ENCODE peak calls at places on chromosomes 11 and 22, in nine cellular contexts. X, Y, Z, T, J, A, L, E and K are unnamed samples.

GRCh38 chr11:128678017-128678416 is 15.9 kb upstream of the FLI1 start:
- DNase-seq in A (no peak), L (no peak), X (no peak), E (no peak), Z (no peak), J (no peak), Y (peak; percentile 69), T (no peak), K (no peak)

GRCh38 chr11:20158597-20159257 is 1.5 kb downstream of the DBX1 start:
- DNase-seq in T (peak; percentile 96), Z (peak; percentile 84), J (no peak), A (peak; percentile 27), Y (peak; percentile 88), E (peak; percentile 69), X (peak; percentile 44), L (no peak), K (no peak)

GRCh38 chr11:119933164-119933563 is 204.2 kb upstream of the NECTIN1 start:
- DNase-seq in A (no peak), X (no peak), J (no peak), Z (no peak), T (peak; percentile 47), Y (peak; percentile 6), L (no peak), E (no peak), K (no peak)

GRCh38 chr11:35626511-35626910 is 8.3 kb downstream of the FJX1 start:
- DNase-seq in J (no peak), Z (no peak), T (no peak), Y (no peak), A (no peak), L (no peak), X (no peak), E (no peak), K (no peak)

GRCh38 chr11:95566151-95566670 is 223.4 kb downstream of the FAM76B start:
- DNase-seq in A (no peak), E (no peak), T (no peak), X (no peak), Y (no peak), Z (no peak), J (no peak), L (no peak), K (no peak)

GRCh38 chr11:70399681-70400112 is 1.4 kb downstream of the CTTN start:
- DNase-seq in L (peak; percentile 18), J (no peak), Z (peak; percentile 58), Y (peak; percentile 85), A (peak; percentile 91), E (peak; percentile 97), T (peak; percentile 33), X (peak; percentile 90), K (no peak)

GRCh38 chr11:34155759-34156062 is 50.3 kb downstream of the NAT10 start:
- DNase-seq in A (no peak), J (no peak), X (no peak), Y (no peak), E (no peak), T (no peak), Z (no peak), L (no peak), K (no peak)

GRCh38 chr11:69841859-69842698 is 22.9 kb upstream of the FGF3 start:
- DNase-seq in X (no peak), A (no peak), L (peak; percentile 45), E (no peak), Z (peak; percentile 75), Y (peak; percentile 57), J (no peak), T (no peak), K (no peak)

GRCh38 chr11:64485077-64485476 is 105.9 kb upstream of the SLC22A12 start:
- DNase-seq in Z (no peak), A (no peak), L (no peak), J (no peak), E (no peak), X (no peak), Y (no peak), T (no peak), K (no peak)

GRCh38 chr11:118206612-118207031 is 18.2 kb downstream of the JAML start:
- DNase-seq in Y (no peak), X (no peak), A (no peak), T (peak; percentile 18), Z (no peak), L (no peak), J (no peak), E (no peak), K (no peak)

GRCh38 chr11:44140805-44141204 is 45.3 kb downstream of the EXT2 start:
- DNase-seq in E (no peak), X (no peak), L (no peak), J (no peak), Z (no peak), Y (no peak), A (no peak), T (no peak), K (no peak)

GRCh38 chr11:119739021-119739703 is 10.2 kb upstream of the NECTIN1 start:
- DNase-seq in T (peak; percentile 93), A (no peak), Y (no peak), E (no peak), J (no peak), X (no peak), L (no peak), Z (no peak), K (no peak)

GRCh38 chr11:71078482-71078881 is 173.9 kb downstream of the SHANK2 start:
- DNase-seq in L (no peak), T (no peak), X (no peak), Z (no peak), J (no peak), E (no peak), Y (peak; percentile 71), A (no peak), K (no peak)

GRCh38 chr11:128361451-128362020 is 225.8 kb downstream of the ETS1 start:
- DNase-seq in Z (no peak), J (no peak), X (no peak), L (no peak), A (no peak), E (peak; percentile 46), T (peak; percentile 13), Y (no peak), K (peak; percentile 9)

GRCh38 chr11:95923441-95923729 is 522 bp downstream of the MTMR2 start:
- DNase-seq in T (no peak), L (peak; percentile 31), X (no peak), Z (no peak), A (no peak), J (no peak), Y (no peak), E (peak; percentile 23), K (no peak)

GRCh38 chr11:5550440-5551095 is 2.2 kb upstream of the OR52H1 start:
- DNase-seq in J (no peak), Y (no peak), A (peak; percentile 10), E (peak; percentile 75), L (no peak), Z (no peak), T (no peak), X (no peak), K (no peak)

GRCh38 chr22:40651563-40652501 is 15.3 kb upstream of the MRTFA start:
- DNase-seq in L (peak; percentile 95), E (peak; percentile 99), J (peak; percentile 53), Z (peak; percentile 86), A (peak; percentile 99), T (peak; percentile 85), Y (peak; percentile 97), X (peak; percentile 97), K (peak; percentile 23)

GRCh38 chr22:23742505-23743264 is 8.2 kb downstream of the ZNF70 start:
- DNase-seq in E (no peak), T (no peak), X (peak; percentile 62), Y (no peak), Z (no peak), L (no peak), A (no peak), J (no peak), K (no peak)

GRCh38 chr11:79237676-79238075 is 203.2 kb downstream of the TENM4 start:
- DNase-seq in Z (no peak), E (peak; percentile 90), Y (no peak), L (no peak), T (peak; percentile 61), X (no peak), J (no peak), A (peak; percentile 73), K (no peak)

GRCh38 chr11:48210052-48210451 is 6.6 kb upstream of the OR4B1 start:
- DNase-seq in L (no peak), A (peak; percentile 11), E (no peak), Y (no peak), X (no peak), Z (peak; percentile 29), T (peak; percentile 1), J (no peak), K (no peak)

GRCh38 chr22:27913162-27913741 is 5.8 kb downstream of the PITPNB start:
- DNase-seq in X (no peak), J (no peak), T (peak; percentile 15), Z (no peak), E (no peak), L (no peak), Y (peak; percentile 80), A (no peak), K (no peak)

GRCh38 chr22:47784991-47785390 is 1022.5 kb downstream of the TBC1D22A start:
- DNase-seq in E (no peak), T (no peak), A (no peak), X (no peak), Z (no peak), J (no peak), Y (no peak), L (no peak), K (no peak)

GRCh38 chr11:66429983-66430602 is 8.6 kb downstream of the MRPL11 start:
- DNase-seq in Z (peak; percentile 77), Y (peak; percentile 72), L (peak; percentile 87), E (peak; percentile 62), T (peak; percentile 79), X (peak; percentile 62), J (peak; percentile 43), A (no peak), K (peak; percentile 39)

GRCh38 chr22:31082606-31083376 is 1.7 kb downstream of the SMTN start:
- DNase-seq in L (peak; percentile 80), T (peak; percentile 53), X (peak; percentile 67), E (peak; percentile 26), Z (peak; percentile 75), A (peak; percentile 44), J (peak; percentile 50), Y (peak; percentile 79), K (peak; percentile 19)

GRCh38 chr22:48710410-48710809 is 1117.3 kb downstream of the BRD1 start:
- DNase-seq in L (no peak), Z (no peak), A (no peak), E (no peak), T (no peak), J (no peak), Y (no peak), X (no peak), K (no peak)

GRCh38 chr11:64719406-64719805 is 3.6 kb downstream of the NRXN2 start:
- DNase-seq in L (no peak), Y (no peak), Z (no peak), X (no peak), T (no peak), J (no peak), A (no peak), E (no peak), K (no peak)

GRCh38 chr11:17389205-17389956 is 922 bp upstream of the KCNJ11 start:
- DNase-seq in L (peak; percentile 84), X (peak; percentile 87), E (peak; percentile 8), T (peak; percentile 93), J (peak; percentile 67), A (no peak), Y (peak; percentile 86), Z (peak; percentile 87), K (peak; percentile 75)

GRCh38 chr11:848988-849824 is 6.6 kb downstream of the TSPAN4 start:
- DNase-seq in X (no peak), Y (no peak), Z (peak; percentile 82), A (no peak), L (peak; percentile 63), J (no peak), T (peak; percentile 87), E (no peak), K (no peak)

GRCh38 chr22:42151924-42152635 is 21.5 kb upstream of the CYP2D6 start:
- DNase-seq in E (no peak), X (peak; percentile 7), T (no peak), Z (peak; percentile 45), J (no peak), L (no peak), A (no peak), Y (no peak), K (no peak)

GRCh38 chr11:11095971-11096370 is 238.1 kb upstream of the ZBED5 start:
- DNase-seq in X (no peak), Z (no peak), T (no peak), Y (no peak), L (no peak), A (no peak), E (no peak), J (no peak), K (no peak)

GRCh38 chr11:74326665-74327064 is 15.2 kb upstream of the P4HA3 start:
- DNase-seq in E (no peak), X (no peak), T (no peak), Z (no peak), J (no peak), A (no peak), L (no peak), Y (no peak), K (no peak)